ENCODE peak calls at places on chromosomes 6 and 20, in four cellular contexts. One of them, this sample, is unnamed. For H3K36me3, the result is how much of the 10 kb centered on the place peaks cover.

GRCh38 chr20:40978761-40979160 is 49.9 kb upstream of the TOP1 start:
- DNase-seq in CD4-positive, CD25-positive, alpha-beta regulatory T cell: no peak
- DNase-seq in uterus: no peak
- DNase-seq in bronchial epithelial cell: peak
- DNase-seq in this sample: no peak

GRCh38 chr20:42366626-42367025 is 748.4 kb upstream of the CHD6 start:
- DNase-seq in bronchial epithelial cell: no peak
- DNase-seq in uterus: no peak
- DNase-seq in CD4-positive, CD25-positive, alpha-beta regulatory T cell: no peak
- DNase-seq in this sample: no peak

GRCh38 chr6:105759946-105760345 is 326.2 kb upstream of the PRDM1 start:
- DNase-seq in uterus: no peak
- DNase-seq in bronchial epithelial cell: peak
- DNase-seq in CD4-positive, CD25-positive, alpha-beta regulatory T cell: no peak
- DNase-seq in this sample: no peak

GRCh38 chr6:82084324-82084920 is 163.1 kb downstream of the IBTK start:
- DNase-seq in CD4-positive, CD25-positive, alpha-beta regulatory T cell: no peak
- DNase-seq in bronchial epithelial cell: no peak
- DNase-seq in uterus: no peak
- DNase-seq in this sample: no peak

GRCh38 chr6:5119090-5119951 is 34.2 kb downstream of the PPP1R3G start:
- DNase-seq in bronchial epithelial cell: no peak
- DNase-seq in uterus: no peak
- DNase-seq in CD4-positive, CD25-positive, alpha-beta regulatory T cell: no peak
- DNase-seq in this sample: no peak

GRCh38 chr20:3745686-3746173 is 13.2 kb downstream of the HSPA12B start:
- DNase-seq in bronchial epithelial cell: no peak
- DNase-seq in uterus: no peak
- DNase-seq in CD4-positive, CD25-positive, alpha-beta regulatory T cell: no peak
- DNase-seq in this sample: peak

GRCh38 chr6:38542031-38542430 is 97.7 kb downstream of the BTBD9 start:
- DNase-seq in bronchial epithelial cell: peak
- DNase-seq in uterus: no peak
- DNase-seq in CD4-positive, CD25-positive, alpha-beta regulatory T cell: no peak
- DNase-seq in this sample: no peak

GRCh38 chr6:106183430-106183829 is 97.3 kb downstream of the PRDM1 start:
- DNase-seq in CD4-positive, CD25-positive, alpha-beta regulatory T cell: no peak
- DNase-seq in bronchial epithelial cell: no peak
- DNase-seq in uterus: no peak
- DNase-seq in this sample: no peak

GRCh38 chr20:50646483-50646996 is 44.8 kb downstream of the RIPOR3 start:
- DNase-seq in CD4-positive, CD25-positive, alpha-beta regulatory T cell: no peak
- DNase-seq in uterus: no peak
- DNase-seq in bronchial epithelial cell: peak
- DNase-seq in this sample: no peak

DNA sequence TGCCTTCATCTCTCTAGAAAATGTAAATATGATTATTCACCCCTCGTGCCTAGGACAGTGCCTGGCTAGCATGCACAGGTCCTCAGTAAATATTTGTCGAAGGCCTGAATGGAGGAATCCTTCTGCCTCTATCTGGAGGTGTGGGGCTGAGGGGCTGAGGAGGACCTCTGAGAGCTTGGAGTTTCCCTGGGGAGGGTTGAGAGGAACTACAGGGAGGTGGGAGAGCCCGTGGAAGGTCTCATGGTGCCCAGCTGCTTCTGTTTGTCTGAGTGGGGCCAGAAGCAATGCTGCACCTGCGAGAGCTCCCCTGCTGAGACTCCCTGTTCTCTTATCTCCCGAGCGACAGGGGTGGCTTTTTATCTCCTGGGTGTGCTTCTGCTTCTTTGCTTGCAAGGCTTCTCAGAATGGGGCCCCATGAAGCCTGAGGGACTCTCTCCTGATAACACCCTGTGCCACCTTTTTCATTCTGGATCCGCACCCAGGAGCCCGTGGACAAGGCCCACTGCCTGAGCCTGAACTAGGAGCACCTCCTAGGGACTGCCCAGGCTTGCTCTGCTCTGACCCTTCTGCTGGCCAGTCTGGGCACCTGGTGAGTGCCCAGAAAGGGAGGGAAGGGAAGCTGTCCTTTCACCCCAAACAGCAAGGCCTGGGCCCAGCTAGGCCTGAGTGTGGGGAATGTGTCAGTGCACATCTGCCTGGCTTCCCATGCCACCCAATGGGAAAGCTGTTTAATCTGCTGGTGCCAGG is 2.4 kb downstream of the SLC29A1 start:
- DNase-seq in uterus: no peak
- DNase-seq in CD4-positive, CD25-positive, alpha-beta regulatory T cell: no peak
- DNase-seq in bronchial epithelial cell: no peak
- DNase-seq in this sample: no peak
- H3K4me3 ChIP-seq in uterus: no peak
- H3K4me3 ChIP-seq in CD4-positive, CD25-positive, alpha-beta regulatory T cell: no peak
- H3K4me3 ChIP-seq in bronchial epithelial cell: no peak
- H3K4me3 ChIP-seq in this sample: no peak

GRCh38 chr20:62944184-62944583 is 6.2 kb downstream of the GID8 start:
- DNase-seq in CD4-positive, CD25-positive, alpha-beta regulatory T cell: no peak
- DNase-seq in uterus: no peak
- DNase-seq in bronchial epithelial cell: no peak
- DNase-seq in this sample: no peak

GRCh38 chr20:62946918-62947317 is 5.6 kb upstream of the SLC17A9 start:
- DNase-seq in bronchial epithelial cell: no peak
- DNase-seq in CD4-positive, CD25-positive, alpha-beta regulatory T cell: no peak
- DNase-seq in uterus: no peak
- DNase-seq in this sample: no peak

GRCh38 chr20:62943396-62943795 is 5.4 kb downstream of the GID8 start:
- DNase-seq in CD4-positive, CD25-positive, alpha-beta regulatory T cell: no peak
- DNase-seq in uterus: no peak
- DNase-seq in bronchial epithelial cell: no peak
- DNase-seq in this sample: no peak

GRCh38 chr20:62945771-62946339 is 6.7 kb upstream of the SLC17A9 start:
- DNase-seq in bronchial epithelial cell: no peak
- DNase-seq in uterus: no peak
- DNase-seq in CD4-positive, CD25-positive, alpha-beta regulatory T cell: no peak
- DNase-seq in this sample: peak

GRCh38 chr20:62944746-62945145 is 6.8 kb downstream of the GID8 start:
- DNase-seq in uterus: no peak
- DNase-seq in CD4-positive, CD25-positive, alpha-beta regulatory T cell: no peak
- DNase-seq in bronchial epithelial cell: no peak
- DNase-seq in this sample: no peak
- H3K36me3 ChIP-seq in uterus: under half
- H3K36me3 ChIP-seq in CD4-positive, CD25-positive, alpha-beta regulatory T cell: half or more
- H3K36me3 ChIP-seq in bronchial epithelial cell: under half
- H3K36me3 ChIP-seq in this sample: under half

GRCh38 chr6:155351273-155352129 is 37.2 kb upstream of the TFB1M start:
- DNase-seq in CD4-positive, CD25-positive, alpha-beta regulatory T cell: no peak
- DNase-seq in uterus: no peak
- DNase-seq in bronchial epithelial cell: no peak
- DNase-seq in this sample: no peak
- H3K4me3 ChIP-seq in CD4-positive, CD25-positive, alpha-beta regulatory T cell: no peak
- H3K4me3 ChIP-seq in uterus: no peak
- H3K4me3 ChIP-seq in bronchial epithelial cell: no peak
- H3K4me3 ChIP-seq in this sample: no peak

DNA sequence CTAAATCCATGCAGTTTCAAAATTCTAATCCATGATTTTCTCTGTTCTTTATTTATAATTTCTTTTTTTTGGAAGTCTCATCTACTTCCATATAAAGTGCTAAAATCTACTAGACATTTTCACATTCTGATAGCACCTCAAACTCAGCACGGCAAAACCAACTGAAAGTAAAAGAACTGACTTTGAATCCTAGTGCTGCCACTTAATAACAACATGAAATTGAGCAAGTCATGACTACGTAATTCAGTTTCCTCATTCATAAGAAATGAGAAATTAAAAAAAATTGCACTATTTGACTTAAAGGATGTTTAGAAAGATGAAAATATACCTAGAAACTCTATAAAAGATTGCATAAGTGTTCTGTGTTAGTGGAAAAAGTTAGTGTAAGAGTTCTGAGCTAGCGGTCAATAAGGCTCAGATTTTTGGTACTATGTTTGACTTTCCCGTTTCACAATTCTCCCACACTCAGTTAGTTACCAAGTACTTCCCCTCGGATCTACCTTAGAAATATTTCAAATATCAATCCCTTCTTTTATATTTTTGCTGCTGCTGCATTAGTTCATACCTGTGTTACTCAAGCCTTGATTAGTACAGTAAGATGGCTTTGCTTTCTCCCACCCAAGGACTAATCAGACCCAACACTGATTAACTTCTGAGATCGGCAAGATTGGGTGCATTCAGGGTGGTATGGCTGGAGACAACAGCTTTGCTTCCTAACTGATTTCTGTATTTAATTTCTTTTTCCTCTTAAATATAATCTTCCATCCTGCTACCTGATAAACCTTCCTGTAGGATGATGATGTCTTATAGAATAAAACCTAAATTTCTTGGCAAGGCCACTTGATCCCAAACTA is 25.9 kb downstream of the ECHDC1 start:
- DNase-seq in bronchial epithelial cell: no peak
- DNase-seq in uterus: no peak
- DNase-seq in CD4-positive, CD25-positive, alpha-beta regulatory T cell: no peak
- DNase-seq in this sample: no peak
- H3K36me3 ChIP-seq in bronchial epithelial cell: under half
- H3K36me3 ChIP-seq in uterus: under half
- H3K36me3 ChIP-seq in CD4-positive, CD25-positive, alpha-beta regulatory T cell: under half
- H3K36me3 ChIP-seq in this sample: under half

GRCh38 chr6:154246723-154247118 is 109.9 kb downstream of the IPCEF1 start:
- DNase-seq in bronchial epithelial cell: no peak
- DNase-seq in CD4-positive, CD25-positive, alpha-beta regulatory T cell: peak
- DNase-seq in uterus: no peak
- DNase-seq in this sample: no peak
- H3K4me3 ChIP-seq in bronchial epithelial cell: no peak
- H3K4me3 ChIP-seq in CD4-positive, CD25-positive, alpha-beta regulatory T cell: peak
- H3K4me3 ChIP-seq in uterus: no peak
- H3K4me3 ChIP-seq in this sample: peak

DNA sequence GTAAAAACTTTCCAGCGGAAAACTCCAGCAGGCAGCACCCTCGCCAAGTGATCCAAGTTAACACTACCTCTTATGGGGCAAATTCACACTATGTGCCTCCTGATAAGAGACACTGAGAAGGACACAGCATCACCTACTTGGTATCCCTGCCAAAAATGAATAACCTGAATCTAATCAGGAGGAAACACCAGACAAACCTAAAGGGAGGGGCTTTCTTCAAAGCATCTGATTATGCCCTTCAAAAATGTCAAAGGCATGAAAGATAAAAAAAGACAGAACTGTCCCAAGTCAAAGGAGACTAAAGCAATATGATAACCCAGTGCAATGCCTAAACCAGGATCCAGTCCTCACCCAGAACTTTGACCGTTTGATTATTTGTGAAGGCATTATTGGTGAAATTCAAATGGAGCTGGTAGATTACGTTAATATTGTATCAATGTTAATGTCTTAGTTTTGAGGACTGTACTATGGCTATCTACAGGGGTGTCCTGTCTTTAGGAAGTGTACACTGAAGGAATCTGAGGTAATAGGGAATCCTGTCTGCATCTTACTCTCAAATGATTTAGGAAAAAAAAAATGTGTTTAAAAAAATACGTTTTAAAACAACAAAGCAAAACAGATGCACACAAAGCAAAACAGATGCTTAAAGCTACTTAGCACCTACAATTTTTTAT is 8.3 kb downstream of the TBC1D7 start:
- DNase-seq in uterus: no peak
- DNase-seq in CD4-positive, CD25-positive, alpha-beta regulatory T cell: no peak
- DNase-seq in bronchial epithelial cell: no peak
- DNase-seq in this sample: no peak
- H3K36me3 ChIP-seq in uterus: under half
- H3K36me3 ChIP-seq in CD4-positive, CD25-positive, alpha-beta regulatory T cell: half or more
- H3K36me3 ChIP-seq in bronchial epithelial cell: under half
- H3K36me3 ChIP-seq in this sample: under half

GRCh38 chr6:26272171-26272631 is 92.8 kb upstream of the BTN3A2 start:
- DNase-seq in bronchial epithelial cell: no peak
- DNase-seq in CD4-positive, CD25-positive, alpha-beta regulatory T cell: no peak
- DNase-seq in uterus: peak
- DNase-seq in this sample: peak
- H3K4me3 ChIP-seq in bronchial epithelial cell: peak
- H3K4me3 ChIP-seq in CD4-positive, CD25-positive, alpha-beta regulatory T cell: peak
- H3K4me3 ChIP-seq in uterus: peak
- H3K4me3 ChIP-seq in this sample: peak